ENCODE peak calls at places on chromosomes 5 and 9, in four cellular contexts. E is HFF-Myc; W is activated naive CD4-positive, alpha-beta T cell treated with anti-CD3 and anti-CD28 coated beads for 36 hours; F is neural crest cell. G is an unnamed sample.

GRCh38 chr5:154850255-154851062 is at the start of gene FAXDC2:
- DNase-seq in E (peak; percentile 80), W (no peak), F (peak; percentile 40), G (no peak)

GRCh38 chr5:153752890-153753289 is 262.4 kb downstream of the GRIA1 start:
- DNase-seq in E (no peak), W (no peak), F (no peak), G (no peak)

GRCh38 chr9:126170286-126170823 is 156.3 kb upstream of the MVB12B start:
- DNase-seq in E (no peak), W (no peak), F (no peak), G (no peak)

GRCh38 chr5:119398713-119399492 is 43.1 kb downstream of the TNFAIP8 start:
- DNase-seq in E (no peak), W (no peak), F (no peak), G (no peak)

GRCh38 chr5:126857472-126858410 is 80.8 kb downstream of the LMNB1 start:
- DNase-seq in E (no peak), W (no peak), F (no peak), G (no peak)

GRCh38 chr9:12426198-12426864 is 266.9 kb upstream of the TYRP1 start:
- DNase-seq in E (no peak), W (no peak), F (no peak), G (no peak)

GRCh38 chr5:66969963-66970362 is 226.6 kb downstream of the CD180 start:
- DNase-seq in E (no peak), W (no peak), F (no peak), G (no peak)

GRCh38 chr5:77518304-77518703 is 26.2 kb upstream of the WDR41 start:
- DNase-seq in E (no peak), W (no peak), F (no peak), G (no peak)

GRCh38 chr5:65742565-65743231 is 20.7 kb downstream of the NLN start:
- DNase-seq in E (peak; percentile 53), W (peak; percentile 49), F (no peak), G (peak; percentile 41)

GRCh38 chr9:127925959-127926949 is 4.3 kb downstream of the PIP5KL1 start:
- DNase-seq in E (no peak), W (no peak), F (no peak), G (no peak)

GRCh38 chr5:177459819-177460628 is 13.4 kb downstream of the DBN1 start:
- DNase-seq in E (no peak), W (no peak), F (no peak), G (no peak)

GRCh38 chr9:36276840-36277239 is 18.6 kb upstream of the GNE start:
- DNase-seq in E (peak; percentile 67), W (no peak), F (no peak), G (no peak)

GRCh38 chr5:16983022-16983639 is 47.0 kb upstream of the MYO10 start:
- DNase-seq in E (no peak), W (no peak), F (no peak), G (no peak)

GRCh38 chr5:37871023-37871815 is 31.4 kb upstream of the GDNF start:
- DNase-seq in E (no peak), W (no peak), F (no peak), G (no peak)

GRCh38 chr9:106619211-106619610 is 243.8 kb upstream of the ZNF462 start:
- DNase-seq in E (no peak), W (no peak), F (no peak), G (no peak)

GRCh38 chr5:171520300-171521170 is 101.1 kb downstream of the FGF18 start:
- DNase-seq in E (no peak), W (no peak), F (no peak), G (no peak)

GRCh38 chr5:150295172-150295611 is 5.6 kb upstream of the CAMK2A start:
- DNase-seq in E (no peak), W (no peak), F (no peak), G (no peak)

GRCh38 chr5:168784449-168784848 is 205.3 kb upstream of the PANK3 start:
- DNase-seq in E (no peak), W (no peak), F (no peak), G (no peak)

GRCh38 chr9:806285-807156 is 35.0 kb upstream of the DMRT1 start:
- DNase-seq in E (no peak), W (no peak), F (peak; percentile 5), G (peak; percentile 16)

GRCh38 chr5:175749591-175749990 is 91.7 kb downstream of the HRH2 start:
- DNase-seq in E (no peak), W (no peak), F (no peak), G (no peak)

GRCh38 chr9:82763631-82764030 is 299.3 kb downstream of the RASEF start:
- DNase-seq in E (no peak), W (peak; percentile 7), F (no peak), G (no peak)

GRCh38 chr5:127887282-127887681 is 184.1 kb downstream of the CCDC192 start:
- DNase-seq in E (no peak), W (no peak), F (no peak), G (no peak)

GRCh38 chr5:76257225-76257833 is 145.8 kb upstream of the IQGAP2 start:
- DNase-seq in E (no peak), W (no peak), F (no peak), G (no peak)

GRCh38 chr9:125494555-125494920 is 212.5 kb downstream of the MAPKAP1 start:
- DNase-seq in E (no peak), W (no peak), F (no peak), G (no peak)